ENCODE peak calls at places on chromosome 5, in five cellular contexts. E is NT2/D1; Y is EL; X is upper lobe of right lung; C is stimulated activated CD8-positive, alpha-beta memory T cell treated with anti-CD3 and anti-CD28 coated beads, Interleukin-2, amount 100 ng/mL, for 48 hours. H is an unnamed sample.

GRCh38 chr5:139694556-139695182 is 46.5 kb downstream of the CXXC5 start:
- DNase-seq in C (no peak), Y (peak; percentile 49), X (no peak), E (no peak), H (no peak)

GRCh38 chr5:38426493-38426892 is 130.0 kb downstream of the LIFR start:
- DNase-seq in C (no peak), Y (peak; percentile 37), E (no peak), X (no peak), H (no peak)

GRCh38 chr5:88145603-88146467 is 122.8 kb downstream of the TMEM161B start:
- DNase-seq in E (no peak), X (peak; percentile 75), Y (no peak), C (no peak), H (no peak)

GRCh38 chr5:173714551-173715428 is 98.3 kb upstream of the BOD1 start:
- DNase-seq in C (no peak), Y (peak; percentile 89), E (no peak), X (no peak), H (no peak)

GRCh38 chr5:124876983-124877382 is 130.5 kb upstream of the ZNF608 start:
- DNase-seq in Y (no peak), X (no peak), E (no peak), C (no peak), H (no peak)

GRCh38 chr5:139744471-139745120 is 51.0 kb upstream of the PSD2 start:
- DNase-seq in C (no peak), X (no peak), E (no peak), Y (no peak), H (peak; percentile 85)

GRCh38 chr5:139911425-139912120 is 116.0 kb downstream of the PSD2 start:
- DNase-seq in E (no peak), X (no peak), Y (no peak), C (no peak), H (no peak)

GRCh38 chr5:170105643-170106611 is at the start of gene FOXI1:
- DNase-seq in E (no peak), C (no peak), X (no peak), Y (no peak), H (no peak)

GRCh38 chr5:125725686-125726085 is 697.5 kb upstream of the GRAMD2B start:
- DNase-seq in E (no peak), Y (no peak), X (no peak), C (no peak), H (no peak)

GRCh38 chr5:151684690-151685361 is 1.9 kb downstream of the SPARC start:
- DNase-seq in Y (peak; percentile 99), C (no peak), X (no peak), E (peak; percentile 92), H (no peak)

GRCh38 chr5:112420111-112420864 is 1.2 kb upstream of the EPB41L4A start:
- DNase-seq in C (no peak), E (no peak), Y (peak; percentile 45), X (peak; percentile 91), H (peak; percentile 50)

GRCh38 chr5:44542470-44542869 is 153.2 kb upstream of the FGF10 start:
- DNase-seq in X (no peak), E (no peak), C (no peak), Y (no peak), H (no peak)

GRCh38 chr5:67090593-67090992 is 106.0 kb downstream of the CD180 start:
- DNase-seq in E (no peak), Y (no peak), C (no peak), X (no peak), H (no peak)

GRCh38 chr5:169416583-169417196 is 115.8 kb upstream of the SLIT3 start:
- DNase-seq in E (no peak), Y (peak; percentile 82), C (no peak), X (no peak), H (no peak)

GRCh38 chr5:95866431-95867063 is 44.0 kb upstream of the GLRX start:
- DNase-seq in Y (no peak), E (no peak), C (no peak), X (no peak), H (no peak)

GRCh38 chr5:158142182-158142581 is 283.2 kb upstream of the CLINT1 start:
- DNase-seq in X (no peak), Y (no peak), E (no peak), C (no peak), H (no peak)

GRCh38 chr5:17367256-17367845 is 130.7 kb upstream of the TAF11L2 start:
- DNase-seq in X (no peak), Y (no peak), C (no peak), E (no peak), H (no peak)

GRCh38 chr5:83564069-83564749 is 92.7 kb downstream of the VCAN start:
- DNase-seq in Y (peak; percentile 32), X (no peak), E (no peak), C (no peak), H (no peak)

GRCh38 chr5:162529886-162530285 is 462.3 kb downstream of the GABRG2 start:
- DNase-seq in C (no peak), Y (no peak), X (no peak), E (no peak), H (no peak)

H was measured in D721Med.